ENCODE peak calls at places on chromosomes 11 and 22, in four cellular contexts. I is ecto neural progenitor cell, D is ascending aorta, A is H54. B is an unnamed sample.

GRCh38 chr22:20021196-20022181 is 579 bp downstream of the TANGO2 start:
- DNase-seq in A (no peak), D (peak), I (no peak), B (no peak)

GRCh38 chr11:19419813-19420212 is 179.1 kb upstream of the E2F8 start:
- DNase-seq in A (no peak), I (peak), D (no peak), B (no peak)

GRCh38 chr11:132601863-132602262 is 930.4 kb downstream of the OPCML start:
- DNase-seq in A (no peak), I (no peak), D (no peak), B (no peak)

GRCh38 chr11:88231894-88232482 is 56.7 kb upstream of the RAB38 start:
- DNase-seq in I (peak), D (no peak), A (no peak), B (no peak)

GRCh38 chr11:117022526-117022925 is 75.7 kb downstream of the SIK3 start:
- DNase-seq in D (no peak), I (no peak), A (no peak), B (no peak)

GRCh38 chr22:40487663-40488249 is 117.4 kb downstream of the SGSM3 start:
- DNase-seq in D (no peak), A (no peak), I (no peak), B (no peak)

GRCh38 chr11:65540290-65541092 is 15.6 kb downstream of the SCYL1 start:
- DNase-seq in A (peak), I (peak), D (peak), B (peak)

GRCh38 chr22:21972293-21972779 is 10.3 kb downstream of the TOP3B start:
- DNase-seq in D (no peak), I (peak), A (peak), B (no peak)

GRCh38 chr11:47886096-47886495 is 37.9 kb upstream of the NUP160 start:
- DNase-seq in D (peak), A (peak), I (no peak), B (no peak)

GRCh38 chr22:35835998-35836691 is 118.5 kb downstream of the APOL5 start:
- DNase-seq in I (no peak), D (no peak), A (peak), B (no peak)

GRCh38 chr11:34926101-34926830 is 9.8 kb downstream of the PDHX start:
- DNase-seq in I (no peak), D (no peak), A (no peak), B (no peak)

GRCh38 chr22:25404923-25405853 is 159.3 kb upstream of the GRK3 start:
- DNase-seq in A (peak), D (peak), I (peak), B (peak)

GRCh38 chr11:67270256-67271211 is 4.3 kb downstream of the GRK2 start:
- DNase-seq in D (peak), I (no peak), A (no peak), B (no peak)

GRCh38 chr11:70463478-70464255 is 65.3 kb downstream of the CTTN start:
- DNase-seq in I (no peak), A (no peak), D (no peak), B (no peak)

GRCh38 chr11:112012877-112013276 is 12.3 kb upstream of the DLAT start:
- DNase-seq in I (no peak), A (no peak), D (no peak), B (no peak)

GRCh38 chr22:49331223-49331815 is 496.4 kb downstream of the BRD1 start:
- DNase-seq in I (peak), A (no peak), D (no peak), B (no peak)

GRCh38 chr11:17921620-17922473 is 91.0 kb downstream of the SERGEF start:
- DNase-seq in A (no peak), D (no peak), I (no peak), B (no peak)

GRCh38 chr11:86954288-86955110 is 696 bp downstream of the FZD4 start:
- DNase-seq in D (peak), I (no peak), A (no peak), B (no peak)

GRCh38 chr11:122851366-122852011 is 13.2 kb downstream of the CRTAM start:
- DNase-seq in D (no peak), A (no peak), I (no peak), B (no peak)

GRCh38 chr11:29282088-29282487 is 734.7 kb downstream of the KCNA4 start:
- DNase-seq in I (no peak), D (no peak), A (peak), B (no peak)

GRCh38 chr11:121467965-121468364 is 15.2 kb upstream of the SORL1-AS1 start:
- DNase-seq in A (no peak), I (no peak), D (no peak), B (peak)

GRCh38 chr11:104997288-104997687 is 25.7 kb downstream of the CASP5 start:
- DNase-seq in I (no peak), D (no peak), A (no peak), B (no peak)

GRCh38 chr11:130055637-130056036 is 14.1 kb upstream of the APLP2 start:
- DNase-seq in D (no peak), I (no peak), A (no peak), B (no peak)

GRCh38 chr22:41106122-41106968 is 14.0 kb downstream of the EP300 start:
- DNase-seq in I (no peak), A (no peak), D (no peak), B (no peak)

GRCh38 chr22:21762712-21763581 is 27.4 kb upstream of the YPEL1 start:
- DNase-seq in A (no peak), D (no peak), I (no peak), B (peak)

GRCh38 chr11:61828629-61829407 is 718 bp downstream of the FADS2 start:
- DNase-seq in A (no peak), D (peak), I (peak), B (no peak)

GRCh38 chr22:42172385-42173172 is 42.0 kb upstream of the CYP2D6 start:
- DNase-seq in I (no peak), D (peak), A (no peak), B (no peak)

GRCh38 chr22:44161673-44162072 is 19.1 kb upstream of the PARVG start:
- DNase-seq in I (no peak), D (no peak), A (no peak), B (no peak)

GRCh38 chr22:40263191-40263590 is 83.1 kb upstream of the ADSL start:
- DNase-seq in D (no peak), A (no peak), I (no peak), B (no peak)

GRCh38 chr22:27885977-27886842 is 32.8 kb downstream of the PITPNB start:
- DNase-seq in I (no peak), A (peak), D (no peak), B (no peak)

GRCh38 chr22:46813816-46814597 is 51.6 kb downstream of the TBC1D22A start:
- DNase-seq in D (no peak), I (no peak), A (no peak), B (no peak)

GRCh38 chr11:67697846-67698245 is 23.4 kb upstream of the ALDH3B2 start:
- DNase-seq in D (no peak), A (no peak), I (no peak), B (no peak)

GRCh38 chr22:31933816-31934482 is 10.4 kb upstream of the YWHAH start:
- DNase-seq in A (no peak), D (no peak), I (no peak), B (no peak)

GRCh38 chr22:49783926-49784629 is 43.6 kb downstream of the BRD1 start:
- DNase-seq in D (no peak), I (peak), A (no peak), B (no peak)

GRCh38 chr11:76007179-76007578 is 192.2 kb downstream of the UVRAG start:
- DNase-seq in I (no peak), D (no peak), A (no peak), B (no peak)

GRCh38 chr11:70082829-70083228 is 4.7 kb downstream of the ANO1 start:
- DNase-seq in D (no peak), A (no peak), I (no peak), B (no peak)

B was measured in stimulated activated CD8-positive, alpha-beta memory T cell treated with anti-CD3 and anti-CD28 coated beads, Interleukin-15, amount 100 ng/mL, for 48 hours.